ENCODE peak calls at places on chromosomes 16 and 17, in ten cellular contexts. K is psoas muscle, E is IMR-90, G is Calu3, R is heart right ventricle, S is spleen, F is omental fat pad, Q is AG10803, W is astrocyte of the spinal cord, B is fibroblast of pulmonary artery. L is an unnamed sample.

GRCh38 chr17:41680426-41681040 is 8.2 kb upstream of the EIF1 start:
- DNase-seq in R (no peak), B (no peak), S (no peak), Q (no peak), G (no peak), W (no peak), E (no peak), K (no peak), F (no peak), L (no peak)

GRCh38 chr16:28573738-28574718 is 20.3 kb downstream of the SGF29 start:
- DNase-seq in K (no peak), R (no peak), W (no peak), G (no peak), F (no peak), B (no peak), Q (no peak), E (no peak), S (no peak), L (no peak)

GRCh38 chr17:28577466-28577824 is 750 bp upstream of the ALDOC start:
- DNase-seq in B (no peak), E (no peak), R (no peak), S (no peak), W (no peak), K (no peak), Q (no peak), F (no peak), G (no peak), L (no peak)

GRCh38 chr17:57915980-57916757 is 39.0 kb downstream of the CUEDC1 start:
- DNase-seq in E (peak; percentile 26), R (no peak), B (no peak), S (no peak), F (no peak), K (no peak), G (peak; percentile 44), W (peak; percentile 53), Q (peak; percentile 40), L (peak; percentile 63)

GRCh38 chr16:73064227-73064995 is 16.5 kb upstream of the ZFHX3 start:
- DNase-seq in B (peak; percentile 88), G (no peak), S (no peak), Q (peak; percentile 71), F (no peak), K (no peak), W (peak; percentile 68), R (peak; percentile 30), E (peak; percentile 78), L (no peak)

GRCh38 chr17:29677139-29677834 is 54.6 kb upstream of the CORO6 start:
- DNase-seq in F (no peak), G (no peak), S (no peak), K (peak; percentile 73), B (peak; percentile 61), Q (peak; percentile 58), W (no peak), R (no peak), E (no peak), L (no peak)

GRCh38 chr17:27494192-27495091 is 38.2 kb downstream of the KSR1 start:
- DNase-seq in W (peak; percentile 55), F (no peak), E (peak; percentile 42), Q (peak; percentile 83), G (peak; percentile 76), R (peak; percentile 63), S (no peak), B (peak; percentile 55), K (peak; percentile 82), L (no peak)

GRCh38 chr17:4920351-4921048 is 11.6 kb upstream of the GP1BA start:
- DNase-seq in F (no peak), E (peak; percentile 38), R (no peak), K (no peak), G (no peak), Q (peak; percentile 66), S (no peak), W (no peak), B (peak; percentile 69), L (no peak)

GRCh38 chr17:64618848-64619247 is 43.3 kb downstream of the SMURF2 start:
- DNase-seq in G (no peak), E (no peak), F (no peak), Q (no peak), S (no peak), R (no peak), K (no peak), W (no peak), B (no peak), L (no peak)

GRCh38 chr17:64617125-64617780 is 44.9 kb downstream of the SMURF2 start:
- DNase-seq in W (no peak), F (no peak), Q (no peak), E (peak; percentile 37), B (no peak), S (no peak), K (no peak), G (no peak), R (no peak), L (no peak)

GRCh38 chr17:64611374-64611773 is 50.7 kb downstream of the SMURF2 start:
- DNase-seq in R (no peak), F (no peak), E (no peak), B (no peak), Q (no peak), S (no peak), K (no peak), W (no peak), G (no peak), L (no peak)

GRCh38 chr17:64614266-64615011 is 47.7 kb downstream of the SMURF2 start:
- DNase-seq in R (no peak), F (no peak), W (no peak), G (no peak), S (no peak), Q (no peak), B (no peak), K (no peak), E (no peak), L (no peak)

DNA sequence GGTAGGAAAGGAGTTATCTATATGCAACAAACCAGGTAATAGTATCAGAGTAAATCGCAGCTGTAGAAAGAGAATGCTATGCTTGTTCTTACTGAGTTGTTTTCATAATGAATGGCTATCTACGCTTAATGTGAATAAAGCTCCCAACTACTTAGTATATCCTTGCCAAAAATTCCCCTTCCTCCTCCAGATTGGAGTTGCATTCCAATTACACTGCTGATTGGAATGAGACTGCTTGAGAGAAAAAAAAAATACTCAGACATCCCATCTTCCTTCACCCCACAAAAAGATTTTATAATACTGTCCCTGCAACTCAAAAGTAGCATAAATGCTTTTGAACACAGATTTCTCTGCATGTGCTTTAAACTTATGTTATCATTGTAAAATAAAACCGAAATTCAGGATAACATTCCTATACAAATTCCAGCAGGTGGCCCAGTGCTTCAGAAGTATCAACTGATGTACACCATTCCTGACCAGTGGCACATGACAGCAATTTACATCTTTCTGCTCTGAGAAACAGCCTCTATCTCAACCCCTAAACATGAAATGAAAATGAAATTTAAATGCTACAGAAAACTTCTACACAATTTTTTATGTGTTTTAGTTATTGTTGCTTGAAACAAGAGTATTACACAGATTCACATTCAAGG is 47.0 kb downstream of the SMURF2 start:
- DNase-seq in Q (peak; percentile 80), W (peak; percentile 53), S (no peak), R (no peak), G (no peak), B (peak; percentile 78), E (peak; percentile 80), K (no peak), F (no peak), L (no peak)
- TF ChIP-seq CTCF in Q (no peak), W (no peak), S (no peak), R (no peak), G (no peak), B (no peak), E (no peak), K (no peak), F (no peak), L (no peak)

DNA sequence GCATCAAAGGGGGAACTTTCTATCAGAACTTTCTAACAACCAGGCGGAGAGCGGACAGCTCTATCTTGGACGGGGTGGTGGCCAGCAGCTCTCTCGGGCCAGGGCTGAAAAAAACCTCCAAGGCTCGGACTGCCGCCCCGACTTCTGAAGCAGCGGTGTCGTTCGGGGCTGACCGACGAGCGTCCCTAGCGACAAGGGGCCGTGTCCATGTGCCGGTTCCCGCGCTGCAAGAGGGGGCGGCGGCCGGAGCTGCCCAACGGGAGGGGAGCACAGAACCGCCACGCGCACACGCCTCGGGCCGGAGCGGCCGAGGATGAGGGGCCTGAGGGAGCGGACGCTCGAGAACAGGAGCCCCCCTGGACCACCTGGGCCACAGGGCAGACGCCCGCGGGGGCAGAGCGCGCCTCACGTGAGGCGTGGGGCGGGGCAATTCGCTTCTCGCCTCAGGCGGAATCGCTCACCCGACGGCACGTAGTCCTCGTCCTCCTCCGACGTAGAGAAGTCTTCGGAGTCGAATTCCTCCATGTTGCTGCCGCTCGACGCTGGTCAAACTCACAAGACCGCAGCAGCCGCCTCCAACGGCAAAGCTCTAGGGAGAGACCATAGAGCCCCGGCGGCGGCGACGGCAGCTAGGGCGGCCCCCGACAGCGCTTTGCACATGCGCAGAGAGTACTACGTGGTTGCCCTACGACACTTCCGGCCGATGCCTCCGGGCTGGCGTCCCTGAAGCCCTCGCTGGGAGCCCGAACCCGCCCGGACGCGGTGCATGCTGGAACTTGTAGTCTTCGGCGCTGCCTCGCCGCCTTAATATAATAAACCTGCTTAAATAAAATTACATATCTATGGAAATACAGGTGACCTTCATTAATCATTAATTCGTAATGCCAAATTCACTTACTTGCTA is at the start of gene CFDP1:
- DNase-seq in G (peak; percentile 97), S (peak; percentile 99), E (peak; percentile 91), K (peak; percentile 95), Q (peak; percentile 91), W (peak; percentile 95), F (peak; percentile 79), B (peak; percentile 96), R (peak; percentile 96), L (peak; percentile 96)
- TF ChIP-seq CTCF in G (no peak), S (peak; percentile 19), E (peak; percentile 2), K (no peak), Q (no peak), W (no peak), F (no peak), B (no peak), R (peak; percentile 15), L (no peak)

DNA sequence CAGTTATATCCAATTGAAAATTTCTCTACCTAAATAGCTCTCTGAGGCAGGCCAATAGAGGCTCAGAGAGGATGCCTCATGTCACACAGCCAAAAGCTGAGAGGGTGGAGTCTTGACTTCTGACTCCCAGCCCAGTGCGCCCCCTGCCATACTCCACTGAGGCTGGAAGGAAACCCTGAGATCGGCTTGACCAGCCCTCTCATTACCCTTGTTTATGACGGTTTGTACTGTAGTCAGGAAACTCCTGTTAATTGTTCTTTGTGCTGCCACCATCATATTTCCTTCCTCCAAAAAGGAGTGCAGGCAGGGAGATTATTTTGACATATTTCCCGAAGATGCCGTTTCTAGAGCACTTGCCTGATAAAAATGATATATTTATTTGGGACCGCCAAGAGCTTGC is 107.9 kb downstream of the AIPL1 start:
- DNase-seq in K (peak; percentile 36), W (no peak), S (peak; percentile 78), Q (no peak), B (no peak), F (no peak), E (no peak), G (no peak), R (peak; percentile 33), L (no peak)
- TF ChIP-seq CTCF in K (peak; percentile 11), W (no peak), S (peak; percentile 17), Q (no peak), B (no peak), F (no peak), E (no peak), G (no peak), R (peak; percentile 55), L (no peak)

DNA sequence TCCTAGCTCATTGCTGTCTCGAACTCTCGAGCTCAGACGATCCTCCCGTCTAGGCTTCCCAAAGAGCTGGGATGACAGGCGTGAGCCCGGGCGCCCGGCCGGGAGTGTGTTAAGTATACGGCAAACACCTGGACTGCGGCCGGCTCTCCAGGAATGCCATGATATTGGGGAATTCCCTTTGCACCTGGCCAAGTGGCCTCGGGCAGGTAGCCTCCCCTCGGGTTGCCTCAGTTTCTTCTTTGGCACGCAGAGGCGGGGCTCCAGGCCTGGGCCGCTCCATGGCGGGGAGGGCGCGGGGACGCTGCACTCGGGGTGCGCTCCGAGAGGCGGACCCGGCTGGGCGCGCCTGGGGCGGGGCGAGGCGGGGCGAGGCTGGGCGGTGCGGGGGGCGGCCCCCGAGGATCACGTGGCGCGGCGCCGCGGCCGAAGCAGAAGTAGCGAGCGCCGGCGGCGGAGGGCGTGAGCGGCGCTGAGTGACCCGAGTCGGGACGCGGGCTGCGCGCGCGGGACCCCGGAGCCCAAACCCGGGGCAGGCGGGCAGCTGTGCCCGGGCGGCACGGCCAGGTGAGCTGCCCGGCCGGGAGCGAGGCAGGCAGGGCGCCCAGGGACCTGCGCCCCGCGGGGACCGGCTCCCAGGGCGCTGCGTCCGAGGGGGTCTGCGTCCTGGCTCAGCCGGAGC is at the start of gene PLCG2:
- DNase-seq in Q (no peak), S (peak; percentile 98), G (peak; percentile 91), R (peak; percentile 77), W (no peak), F (no peak), B (peak; percentile 16), K (peak; percentile 68), E (no peak), L (peak; percentile 86)
- TF ChIP-seq CTCF in Q (no peak), S (no peak), G (no peak), R (no peak), W (no peak), F (no peak), B (no peak), K (no peak), E (no peak), L (no peak)

L was measured in nephron progenitor cell.